ENCODE peak calls at places on chromosome 6, in four cellular contexts. Y is colonic mucosa, W is body of pancreas, K is adipocyte. A is an unnamed sample. For H3K4me1 and H3K9me3, the result is how much of the 10 kb centered on the place peaks cover.

GRCh38 chr6:106973018-106973840 is 1.3 kb downstream of the CD24 start:
- DNase-seq in Y (peak), W (peak), K (no peak), A (peak)

GRCh38 chr6:111551521-111552231 is 54.0 kb downstream of the TRAF3IP2 start:
- DNase-seq in Y (peak), W (peak), K (peak), A (peak)

GRCh38 chr6:40789143-40789764 is 202.1 kb upstream of the LRFN2 start:
- DNase-seq in K (no peak), W (no peak), Y (no peak), A (no peak)

GRCh38 chr6:167996424-167997199 is 859 bp upstream of the KIF25 start:
- DNase-seq in Y (no peak), K (no peak), W (no peak), A (no peak)

GRCh38 chr6:20377623-20378265 is 23.9 kb upstream of the E2F3 start:
- DNase-seq in W (no peak), K (peak), Y (no peak), A (no peak)

GRCh38 chr6:166608819-166609218 is 18.2 kb downstream of the RPS6KA2 start:
- DNase-seq in W (no peak), Y (no peak), K (peak), A (peak)

GRCh38 chr6:109770047-109770446 is 79.0 kb downstream of the FIG4 start:
- DNase-seq in Y (no peak), K (no peak), W (no peak), A (no peak)

GRCh38 chr6:148629910-148630470 is 116.8 kb upstream of the UST start:
- DNase-seq in W (no peak), Y (no peak), K (peak), A (no peak)

GRCh38 chr6:87869064-87869685 is 167.1 kb upstream of the AKIRIN2 start:
- DNase-seq in K (no peak), W (no peak), Y (no peak), A (no peak)

GRCh38 chr6:72811971-72812421 is 190.1 kb downstream of the KCNQ5 start:
- DNase-seq in W (no peak), Y (no peak), K (peak), A (no peak)

GRCh38 chr6:17352302-17352701 is 41.1 kb upstream of the CAP2 start:
- DNase-seq in W (no peak), K (peak), Y (no peak), A (no peak)

GRCh38 chr6:131813991-131814390 is 6.2 kb downstream of the ENPP1 start:
- DNase-seq in W (no peak), Y (no peak), K (no peak), A (no peak)

GRCh38 chr6:41497994-41498393 is 48.2 kb upstream of the FOXP4 start:
- DNase-seq in K (no peak), W (no peak), Y (no peak), A (no peak)

GRCh38 chr6:38501931-38502330 is 137.8 kb downstream of the BTBD9 start:
- DNase-seq in W (no peak), K (no peak), Y (no peak), A (no peak)

GRCh38 chr6:116876107-116876506 is 935 bp upstream of the RFX6 start:
- DNase-seq in K (no peak), Y (no peak), W (no peak), A (no peak)

GRCh38 chr6:69555239-69555638 is 241.6 kb downstream of the LMBRD1 start:
- DNase-seq in K (no peak), W (no peak), Y (no peak), A (no peak)

GRCh38 chr6:151719070-151719469 is 88.4 kb upstream of the ESR1 start:
- DNase-seq in K (no peak), W (no peak), Y (no peak), A (no peak)

GRCh38 chr6:5764401-5764955 is 242.2 kb downstream of the NRN1 start:
- DNase-seq in W (no peak), Y (no peak), K (peak), A (no peak)

GRCh38 chr6:129251669-129252376 is 368.9 kb downstream of the LAMA2 start:
- DNase-seq in W (peak), Y (peak), K (peak), A (peak)

GRCh38 chr6:88919032-88919431 is 44.4 kb downstream of the RNGTT start:
- DNase-seq in K (peak), W (no peak), Y (no peak), A (no peak)

DNA sequence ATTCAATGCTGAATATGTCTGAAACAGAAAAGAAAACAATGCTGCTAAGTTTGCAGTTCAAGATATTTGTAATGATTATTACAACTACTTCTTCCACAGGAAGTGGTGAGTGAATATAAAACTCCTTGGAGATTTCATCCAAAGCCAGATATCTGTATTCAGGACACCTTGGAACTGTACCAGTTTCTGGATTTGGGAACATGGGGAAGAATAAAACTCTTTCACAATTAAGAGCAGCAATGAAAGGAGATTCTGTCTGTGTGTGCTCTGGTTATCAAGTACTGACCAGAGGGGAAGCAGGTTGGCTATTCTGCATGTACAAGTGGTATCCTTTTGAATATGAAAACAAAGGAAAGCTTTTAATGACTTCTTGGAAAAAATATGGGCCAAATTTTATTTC is 21.1 kb downstream of the ELOVL2 start:
- DNase-seq in Y (no peak), W (no peak), K (no peak), A (no peak)
- H3K4me1 ChIP-seq in Y (under half), W (under half), K (under half), A (under half)

DNA sequence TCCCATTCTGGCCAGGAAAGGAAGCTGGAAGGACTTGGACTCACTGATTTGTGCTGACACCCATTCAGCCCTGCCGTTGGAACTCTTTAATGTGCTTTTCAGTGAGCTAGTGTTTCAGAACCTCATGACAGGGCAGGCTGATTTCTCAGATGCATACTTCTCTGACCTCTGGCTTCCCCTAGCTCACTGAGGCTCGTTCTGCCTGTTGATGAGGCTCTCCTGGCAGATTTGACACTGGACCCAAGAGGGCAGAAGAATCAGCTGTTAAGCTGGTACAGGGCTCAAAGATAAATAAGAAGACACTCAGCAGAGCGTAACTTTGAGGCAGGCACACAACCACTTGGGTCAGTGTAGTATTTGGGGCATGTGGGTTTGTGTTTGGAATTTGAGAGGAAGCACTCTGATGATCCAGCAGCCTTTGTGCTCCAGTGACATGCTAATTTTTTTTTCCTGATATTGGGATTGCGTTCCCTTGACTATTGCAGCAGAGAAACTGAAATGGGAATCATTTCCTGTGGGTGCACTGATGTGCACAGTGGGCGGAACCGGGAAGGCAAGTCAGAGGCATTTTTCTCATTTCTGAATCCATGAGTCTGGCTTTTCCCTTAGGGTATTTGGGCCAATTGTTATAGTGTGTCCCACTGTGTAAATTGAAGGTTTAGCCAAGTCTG is 80.2 kb downstream of the CARMIL1 start:
- DNase-seq in K (peak), W (peak), Y (no peak), A (no peak)
- H3K4me3 ChIP-seq in K (peak), W (no peak), Y (no peak), A (no peak)

DNA sequence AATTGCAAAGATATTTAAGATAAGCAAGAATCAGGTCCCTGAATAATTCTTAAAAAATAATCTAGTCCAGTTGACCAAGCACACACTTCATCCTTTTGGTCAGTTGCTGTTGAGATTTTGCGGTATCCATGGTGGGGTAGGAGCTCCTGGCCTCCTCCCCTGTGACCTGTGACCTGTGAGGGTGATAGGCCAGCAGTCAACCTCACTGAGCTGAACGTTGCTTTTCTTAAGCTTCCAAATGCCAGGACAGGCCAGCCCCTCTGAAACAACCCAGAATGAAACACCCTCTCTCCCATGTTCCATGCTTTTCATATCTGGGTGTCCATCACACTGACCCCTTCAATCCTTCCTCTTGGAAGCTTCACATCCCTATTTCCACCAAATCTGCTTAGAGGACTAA is 164.9 kb downstream of the THBS2 start:
- DNase-seq in K (no peak), Y (no peak), W (no peak), A (no peak)
- H3K9me3 ChIP-seq in K (under half), Y (under half), W (under half), A (under half)

GRCh38 chr6:56751604-56752003 is 108.9 kb upstream of the DST start:
- DNase-seq in W (no peak), Y (no peak), K (no peak), A (no peak)

GRCh38 chr6:56752009-56752408 is 109.3 kb upstream of the DST start:
- DNase-seq in W (no peak), Y (no peak), K (peak), A (no peak)

GRCh38 chr6:56753801-56754200 is 111.1 kb upstream of the DST start:
- DNase-seq in Y (no peak), W (no peak), K (peak), A (no peak)

GRCh38 chr6:56755040-56755439 is 112.4 kb upstream of the DST start:
- DNase-seq in W (no peak), K (no peak), Y (no peak), A (no peak)

GRCh38 chr6:56752534-56752933 is 109.8 kb upstream of the DST start:
- DNase-seq in K (no peak), Y (no peak), W (no peak), A (no peak)
- H3K4me1 ChIP-seq in K (half or more), Y (under half), W (under half), A (under half)

GRCh38 chr6:56771189-56771588 is 128.5 kb upstream of the DST start:
- DNase-seq in K (peak), Y (no peak), W (no peak), A (no peak)

GRCh38 chr6:56771929-56772607 is 129.4 kb upstream of the DST start:
- DNase-seq in Y (no peak), K (no peak), W (no peak), A (no peak)

GRCh38 chr6:56772737-56773184 is 130.1 kb upstream of the DST start:
- DNase-seq in Y (no peak), K (peak), W (peak), A (no peak)

GRCh38 chr6:56770011-56770520 is 127.4 kb upstream of the DST start:
- DNase-seq in K (no peak), Y (no peak), W (no peak), A (no peak)

GRCh38 chr6:56775498-56776166 is 132.9 kb upstream of the DST start:
- DNase-seq in K (no peak), W (no peak), Y (no peak), A (no peak)
- H3K4me3 ChIP-seq in K (no peak), W (no peak), Y (no peak), A (no peak)

GRCh38 chr6:140193269-140193668 is 818.8 kb upstream of the CITED2 start:
- DNase-seq in W (no peak), Y (no peak), K (no peak), A (no peak)

DNA sequence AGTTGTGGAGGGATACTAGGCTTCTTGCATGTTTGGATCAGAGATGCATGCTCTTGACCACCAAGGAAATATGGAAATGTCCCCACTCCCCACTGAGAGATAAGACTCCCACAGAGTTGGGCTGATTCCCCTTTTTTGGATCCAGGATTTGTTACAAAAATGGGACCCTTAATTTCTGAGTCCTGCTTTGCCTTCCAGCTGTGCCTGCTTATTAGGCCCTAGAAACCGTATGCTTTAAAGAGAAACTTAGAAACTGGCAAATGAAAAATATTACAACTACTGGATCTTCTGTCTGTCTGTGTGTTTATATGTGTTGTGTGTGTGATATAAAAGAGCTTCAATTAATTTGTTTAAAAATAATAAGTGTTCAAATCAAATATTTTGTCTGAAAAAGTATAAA is 817.6 kb upstream of the CITED2 start:
- DNase-seq in W (no peak), K (no peak), Y (no peak), A (no peak)
- H3K9me3 ChIP-seq in W (under half), K (under half), Y (under half), A (under half)

DNA sequence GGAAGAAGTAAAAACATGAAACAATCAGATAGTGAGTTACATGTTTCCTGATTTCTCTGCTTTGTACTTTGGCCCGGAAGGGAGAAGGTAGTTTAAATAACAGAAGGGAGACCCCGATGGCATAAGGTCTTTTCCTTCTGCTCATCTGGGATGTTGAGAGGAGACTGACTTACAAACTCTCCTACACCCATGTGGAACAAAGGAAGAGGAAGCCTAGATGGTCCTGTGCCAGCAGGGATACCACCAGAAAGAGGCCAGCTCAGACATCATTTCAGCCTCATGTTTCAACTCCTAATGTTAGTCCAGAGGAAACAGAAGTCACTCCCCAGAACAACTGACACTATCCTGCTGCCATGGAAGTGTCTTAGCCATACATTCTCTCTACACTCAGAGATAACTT is 250.7 kb upstream of the NOX3 start:
- DNase-seq in Y (no peak), W (no peak), K (no peak), A (no peak)
- H3K4me1 ChIP-seq in Y (under half), W (under half), K (under half), A (under half)

A was measured in mucosa of descending colon.